ENCODE peak calls at places on chromosomes 11 and 22, in seven cellular contexts. X is GM23248, P is OCI-LY7, F is HCT116, G is MM.1S, I is GM23338, U is neural progenitor cell. L is an unnamed sample.

GRCh38 chr11:111540114-111540920 is at the start of gene LAYN:
- DNase-seq in G (no peak), U (peak; percentile 72), X (peak; percentile 89), I (peak; percentile 81), F (no peak), P (no peak), L (no peak)

GRCh38 chr11:72013765-72014711 is 15.3 kb downstream of the IL18BP start:
- DNase-seq in I (no peak), X (peak; percentile 42), U (no peak), F (no peak), P (no peak), G (no peak), L (no peak)

GRCh38 chr11:87473174-87473573 is 435.4 kb downstream of the TMEM135 start:
- DNase-seq in P (no peak), U (no peak), X (peak; percentile 93), G (no peak), F (no peak), I (no peak), L (peak; percentile 89)

GRCh38 chr11:78946945-78947914 is 372.6 kb upstream of the NARS2 start:
- DNase-seq in I (no peak), G (no peak), X (peak; percentile 38), U (no peak), P (no peak), F (no peak), L (peak; percentile 90)

GRCh38 chr11:42552786-42553185 is 759.0 kb upstream of the API5 start:
- DNase-seq in X (no peak), G (no peak), P (no peak), U (no peak), I (no peak), F (no peak), L (no peak)

GRCh38 chr11:45294499-45294898 is 8.4 kb upstream of the SYT13 start:
- DNase-seq in F (no peak), I (no peak), X (no peak), G (no peak), P (no peak), U (no peak), L (no peak)

GRCh38 chr22:25557218-25557617 is 7.3 kb upstream of the GRK3 start:
- DNase-seq in P (no peak), F (no peak), U (no peak), X (no peak), G (no peak), I (no peak), L (no peak)

GRCh38 chr22:42857845-42858481 is 890 bp upstream of the ARFGAP3 start:
- DNase-seq in X (no peak), U (no peak), P (no peak), I (no peak), F (no peak), G (no peak), L (peak; percentile 14)

GRCh38 chr11:11845066-11845465 is 3.3 kb downstream of the USP47 start:
- DNase-seq in X (peak; percentile 6), P (no peak), G (no peak), F (peak; percentile 52), I (peak; percentile 65), U (no peak), L (peak; percentile 85)

GRCh38 chr11:3375552-3375951 is 3.4 kb downstream of the ZNF195 start:
- DNase-seq in U (no peak), G (no peak), P (no peak), X (peak; percentile 65), F (no peak), I (no peak), L (no peak)

GRCh38 chr11:72430743-72431570 is 3.4 kb downstream of the CLPB start:
- DNase-seq in U (peak; percentile 69), X (peak; percentile 78), F (no peak), G (peak; percentile 68), P (peak; percentile 72), I (peak; percentile 77), L (peak; percentile 68)

GRCh38 chr22:32661296-32661695 is 140.2 kb upstream of the TIMP3 start:
- DNase-seq in X (peak; percentile 94), I (no peak), U (no peak), P (no peak), F (no peak), G (no peak), L (no peak)

GRCh38 chr11:126313826-126314225 is 10.0 kb downstream of the DCPS start:
- DNase-seq in G (peak; percentile 27), I (no peak), F (no peak), X (no peak), U (no peak), P (no peak), L (no peak)

GRCh38 chr11:95977534-95978174 is 53.7 kb upstream of the MTMR2 start:
- DNase-seq in U (no peak), G (no peak), I (no peak), P (no peak), F (no peak), X (peak; percentile 5), L (peak; percentile 98)

GRCh38 chr11:130999992-131000770 is 83.9 kb upstream of the SNX19 start:
- DNase-seq in F (peak; percentile 19), P (no peak), I (no peak), G (no peak), U (no peak), X (peak; percentile 96), L (peak; percentile 99)

GRCh38 chr11:2709429-2709828 is 9.6 kb upstream of the KCNQ1OT1 start:
- DNase-seq in U (no peak), X (peak; percentile 26), P (no peak), G (no peak), F (no peak), I (no peak), L (no peak)

GRCh38 chr11:114496915-114497314 is 57.6 kb downstream of the REXO2 start:
- DNase-seq in I (no peak), G (no peak), P (no peak), X (no peak), U (no peak), F (no peak), L (peak; percentile 21)

GRCh38 chr11:86313793-86314192 is 11.8 kb downstream of the HIKESHI start:
- DNase-seq in F (no peak), I (no peak), U (no peak), P (no peak), G (no peak), X (no peak), L (no peak)

GRCh38 chr22:45544588-45545170 is 42.0 kb downstream of the FBLN1 start:
- DNase-seq in G (no peak), I (no peak), P (no peak), F (no peak), U (no peak), X (peak; percentile 47), L (no peak)

GRCh38 chr11:87144266-87144665 is 106.5 kb downstream of the TMEM135 start:
- DNase-seq in F (no peak), X (no peak), P (no peak), I (no peak), G (no peak), U (no peak), L (peak; percentile 22)

GRCh38 chr11:19970944-19971343 is 189.3 kb downstream of the DBX1 start:
- DNase-seq in U (no peak), F (no peak), X (no peak), G (no peak), I (no peak), P (no peak), L (no peak)

GRCh38 chr11:107215006-107215405 is 196.7 kb upstream of the GUCY1A2 start:
- DNase-seq in U (no peak), X (no peak), P (no peak), G (no peak), F (no peak), I (no peak), L (no peak)

GRCh38 chr22:19359554-19360299 is 68.2 kb upstream of the CLTCL1 start:
- DNase-seq in X (no peak), U (no peak), I (no peak), F (no peak), G (no peak), P (no peak), L (no peak)
- H3K36me3 ChIP-seq in X (peaks cover 25% of the 10 kb centered on the region), U (no peaks in the 10 kb centered on the region), I (peaks cover 24% of the 10 kb centered on the region), F (peaks cover 27% of the 10 kb centered on the region), G (peaks cover 6% of the 10 kb centered on the region), P (peaks cover 89% of the 10 kb centered on the region), L (peaks cover 3% of the 10 kb centered on the region)

GRCh38 chr11:65591939-65592814 is 3.4 kb downstream of the KCNK7 start:
- DNase-seq in F (no peak), P (no peak), G (no peak), I (peak; percentile 90), U (peak; percentile 87), X (no peak), L (no peak)

GRCh38 chr11:65595921-65596281 is 301 bp upstream of the KCNK7 start:
- DNase-seq in I (no peak), G (no peak), F (no peak), U (no peak), P (no peak), X (no peak), L (peak; percentile 9)

GRCh38 chr11:65592840-65593517 is 2.6 kb downstream of the KCNK7 start:
- DNase-seq in X (no peak), P (no peak), U (no peak), I (no peak), F (no peak), G (no peak), L (no peak)

GRCh38 chr11:65594991-65595920 is at the start of gene KCNK7:
- DNase-seq in G (no peak), I (no peak), F (no peak), U (no peak), P (no peak), X (no peak), L (peak; percentile 22)

DNA sequence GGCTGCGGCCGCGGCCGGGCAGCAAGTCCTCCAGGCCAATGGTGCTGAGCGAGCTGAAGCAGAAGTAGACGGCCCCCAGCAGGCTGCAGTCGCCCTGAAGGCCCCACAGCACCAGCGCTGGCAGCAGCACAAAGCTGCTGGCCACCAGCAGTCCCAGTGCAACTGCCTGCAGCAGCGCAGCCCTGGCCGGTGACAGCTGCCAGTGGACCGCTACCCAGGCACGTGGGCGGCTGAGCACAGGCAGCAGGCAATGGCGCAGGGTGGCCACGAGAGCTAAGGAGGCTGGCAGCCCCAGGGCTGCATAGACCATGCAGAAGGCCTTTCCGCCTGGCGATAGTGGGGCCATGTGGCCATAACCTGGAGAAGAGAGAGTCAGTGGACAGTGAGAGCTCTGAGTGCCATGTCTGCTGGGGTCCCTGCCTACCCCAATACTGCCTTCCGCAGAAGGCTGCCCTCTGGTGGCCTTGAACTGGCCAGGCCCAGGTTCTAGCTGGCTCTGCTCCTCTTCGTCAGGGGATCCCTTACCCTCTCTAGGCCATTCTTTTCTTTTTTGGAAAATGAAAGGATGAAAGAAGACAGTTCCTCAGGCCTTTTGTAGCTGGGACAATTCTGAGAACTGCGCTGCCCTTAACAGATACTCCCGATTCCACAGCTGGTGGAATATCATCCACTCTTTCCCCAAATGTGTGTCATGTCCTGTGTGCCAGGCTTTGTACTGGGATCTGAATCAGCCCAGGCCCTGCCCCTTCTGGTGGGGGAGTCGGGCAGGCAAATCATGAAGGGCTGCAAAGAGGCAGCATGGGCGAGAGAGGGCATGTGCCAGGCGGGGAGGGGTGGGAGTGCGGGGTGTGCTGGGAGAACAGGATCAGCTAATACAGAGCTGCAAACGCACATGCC is 1.8 kb downstream of the KCNK7 start:
- DNase-seq in P (peak; percentile 53), U (peak; percentile 73), F (no peak), I (peak; percentile 83), G (peak; percentile 13), X (no peak), L (peak; percentile 39)
- H2AFZ ChIP-seq in P (no peak overlapping the region), U (no peak overlapping the region), F (no peak overlapping the region), I (no peak overlapping the region), G (no peak overlapping the region), X (no peak overlapping the region), L (no peak overlapping the region)

GRCh38 chr11:14454861-14455632 is 44.6 kb downstream of the COPB1 start:
- DNase-seq in P (peak; percentile 39), U (peak; percentile 16), G (no peak), X (peak; percentile 65), F (no peak), I (peak; percentile 54), L (peak; percentile 55)
- TF ChIP-seq EZH2phosphoT487 in P (no peak), U (no peak), G (no peak), X (no peak), F (no peak), I (no peak), L (no peak)

GRCh38 chr22:50216161-50216683 is 15.4 kb downstream of the SELENOO start:
- DNase-seq in P (no peak), F (no peak), I (no peak), X (no peak), U (no peak), G (no peak), L (no peak)
- H3K36me3 ChIP-seq in P (peaks cover 96% of the 10 kb centered on the region), F (peaks cover 51% of the 10 kb centered on the region), I (peaks cover 3% of the 10 kb centered on the region), X (peaks cover 10% of the 10 kb centered on the region), U (no peaks in the 10 kb centered on the region), G (no peaks in the 10 kb centered on the region), L (peaks cover 5% of the 10 kb centered on the region)